ENCODE peak calls at places on chromosomes 6 and 20, in nine cellular contexts. Y is neural progenitor cell; C is psoas muscle; A is small intestine; D is CD8-positive, alpha-beta memory T cell; H is CD4-positive, alpha-beta memory T cell; R is PC-3; J is tibial artery; M is suprapubic skin. O is an unnamed sample.
A peak's percentile ranks its signal among the peaks of the same experiment; 100 is the strongest.

GRCh38 chr20:18657575-18657974 is 69.7 kb downstream of the DTD1 start:
- DNase-seq in Y (no peak), C (no peak), A (no peak), D (no peak), H (no peak), R (no peak), J (no peak), M (no peak), O (no peak)

GRCh38 chr6:160282444-160282843 is 23.8 kb upstream of the SLC22A2 start:
- DNase-seq in Y (no peak), C (no peak), A (no peak), D (no peak), H (no peak), R (no peak), J (no peak), M (no peak), O (no peak)

GRCh38 chr20:39010496-39010895 is 48.4 kb downstream of the DHX35 start:
- DNase-seq in Y (peak; percentile 19), C (no peak), A (no peak), D (no peak), H (no peak), R (no peak), J (no peak), M (no peak), O (no peak)

GRCh38 chr20:10639051-10639761 is 34.6 kb downstream of the JAG1 start:
- DNase-seq in Y (peak; percentile 51), C (no peak), A (no peak), D (no peak), H (no peak), R (no peak), J (peak; percentile 82), M (no peak), O (no peak)

GRCh38 chr6:7726416-7727149 is 684 bp downstream of the BMP6 start:
- DNase-seq in Y (peak; percentile 66), C (peak; percentile 15), A (no peak), D (no peak), H (no peak), R (peak; percentile 19), J (no peak), M (no peak), O (no peak)

GRCh38 chr6:168865-169455 is 123.3 kb upstream of the DUSP22 start:
- DNase-seq in Y (peak; percentile 49), C (no peak), A (peak; percentile 47), D (no peak), H (peak; percentile 17), R (peak; percentile 81), J (no peak), M (no peak), O (no peak)

GRCh38 chr6:134863763-134864510 is 86.0 kb downstream of the ALDH8A1 start:
- DNase-seq in Y (no peak), C (no peak), A (no peak), D (no peak), H (no peak), R (no peak), J (no peak), M (no peak), O (no peak)

GRCh38 chr20:61765081-61765870 is 300.4 kb downstream of the TAF4 start:
- DNase-seq in Y (no peak), C (no peak), A (no peak), D (no peak), H (no peak), R (no peak), J (no peak), M (peak; percentile 29), O (no peak)

GRCh38 chr6:18155273-18155863 is at the start of gene KDM1B:
- DNase-seq in Y (peak; percentile 99), C (peak; percentile 98), A (peak; percentile 99), D (peak; percentile 98), H (peak; percentile 100), R (peak; percentile 97), J (peak; percentile 99), M (peak; percentile 99), O (peak; percentile 98)

GRCh38 chr6:18155864-18156396 is 708 bp downstream of the KDM1B start:
- DNase-seq in Y (peak; percentile 78), C (peak; percentile 47), A (peak; percentile 93), D (peak; percentile 40), H (no peak), R (peak; percentile 87), J (peak; percentile 74), M (peak; percentile 84), O (peak; percentile 55)

GRCh38 chr6:18151801-18152200 is 3.1 kb downstream of the TPMT start:
- DNase-seq in Y (no peak), C (no peak), A (no peak), D (no peak), H (no peak), R (no peak), J (no peak), M (no peak), O (no peak)

GRCh38 chr6:18153311-18153703 is 1.6 kb downstream of the TPMT start:
- DNase-seq in Y (no peak), C (no peak), A (no peak), D (no peak), H (no peak), R (no peak), J (no peak), M (no peak), O (no peak)

DNA sequence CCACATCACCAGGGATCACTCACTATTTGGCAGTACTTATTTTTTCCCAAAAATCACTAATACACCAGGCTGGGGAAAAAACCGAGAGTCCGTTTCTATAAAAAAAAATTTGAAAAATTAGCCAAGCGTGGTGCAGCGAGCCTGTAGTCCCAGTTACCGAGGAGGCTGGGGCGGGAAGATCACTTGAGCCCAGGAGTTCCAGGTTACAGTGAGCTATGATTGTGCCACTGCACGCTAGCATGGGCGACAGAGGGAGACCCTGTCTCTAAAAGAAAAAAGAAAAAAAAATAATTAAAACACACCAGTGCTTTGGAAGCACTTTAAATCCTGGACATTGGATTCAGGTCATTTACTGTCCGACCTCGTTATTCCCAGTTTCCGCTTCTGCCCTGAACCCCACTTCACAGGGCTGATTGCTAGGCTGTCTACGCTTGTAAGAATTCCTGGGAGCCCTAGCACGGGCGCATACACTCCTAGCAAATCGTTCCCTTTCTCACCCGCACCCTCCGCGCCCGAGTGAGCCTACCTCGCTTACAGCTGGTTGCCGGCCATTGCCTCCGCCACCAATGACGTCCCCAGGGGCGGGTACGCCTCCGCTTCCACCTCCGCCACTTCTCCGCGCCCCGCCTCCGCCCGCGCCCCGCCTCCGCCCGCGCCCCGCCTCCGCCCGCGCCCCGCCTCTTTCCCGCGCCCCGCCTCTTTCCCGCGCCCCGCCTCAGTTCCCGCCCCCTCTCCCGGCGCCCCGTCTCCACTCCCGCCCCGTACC is at the start of gene TPMT:
- DNase-seq in Y (peak; percentile 97), C (peak; percentile 19), A (no peak), D (no peak), H (no peak), R (peak; percentile 16), J (peak; percentile 70), M (no peak), O (no peak)
- H3K27ac ChIP-seq in Y (peak within 1 kb of the TSS; percentile 78), C (peak within 1 kb of the TSS; percentile 93), A (peak within 1 kb of the TSS; percentile 99), D (peak within 1 kb of the TSS; percentile 93), H (peak within 1 kb of the TSS; percentile 83), R (peak within 1 kb of the TSS; percentile 52), J (peak within 1 kb of the TSS; percentile 86), M (peak within 1 kb of the TSS; percentile 95), O (peak within 1 kb of the TSS; percentile 91)

GRCh38 chr6:166997768-166998255 is 1.4 kb upstream of the CEP43 start:
- DNase-seq in Y (peak; percentile 81), C (peak; percentile 43), A (peak; percentile 81), D (peak; percentile 23), H (peak; percentile 48), R (peak; percentile 76), J (peak; percentile 64), M (peak; percentile 75), O (peak; percentile 32)
- H3K27ac ChIP-seq in Y (no peak overlapping the region), C (peak overlapping the region; percentile 62), A (peak overlapping the region; percentile 32), D (no peak overlapping the region), H (peak overlapping the region; percentile 81), R (no peak overlapping the region), J (no peak overlapping the region), M (peak overlapping the region; percentile 65), O (no peak overlapping the region)

DNA sequence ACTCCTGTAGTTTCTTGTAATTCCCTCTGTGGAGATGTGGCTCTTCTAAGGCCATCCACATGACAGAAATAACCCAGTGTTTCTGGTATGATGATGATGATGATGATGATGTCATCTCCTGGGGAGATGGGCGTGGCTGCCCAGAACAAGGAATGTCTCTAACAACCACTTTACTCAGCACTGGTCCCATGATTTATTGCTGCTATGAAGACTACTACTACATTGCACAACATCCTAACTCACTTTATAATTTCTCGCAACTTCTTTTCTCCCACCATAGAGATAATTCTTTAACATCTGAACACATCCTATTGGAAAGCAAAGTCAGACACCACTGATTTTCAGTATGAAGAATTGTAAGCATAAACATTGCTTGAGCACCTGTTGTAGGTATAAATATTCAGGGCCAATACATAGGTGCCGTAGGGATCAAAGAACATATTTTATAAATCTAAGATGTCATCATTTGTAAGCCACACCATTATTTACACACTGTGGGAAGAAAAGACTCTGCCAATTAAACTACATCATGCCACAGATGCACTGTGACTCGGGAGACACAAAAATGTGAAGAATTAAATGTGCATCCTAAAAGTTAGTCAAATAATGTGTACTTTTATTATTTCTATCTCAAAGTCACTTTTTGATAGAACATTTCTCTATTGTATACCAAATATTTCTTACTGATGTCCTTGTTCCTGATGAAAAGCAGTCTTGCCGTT is 6.4 kb downstream of the TPMT start:
- DNase-seq in Y (no peak), C (no peak), A (peak; percentile 85), D (no peak), H (no peak), R (peak; percentile 89), J (no peak), M (no peak), O (no peak)
- H3K27ac ChIP-seq in Y (no peak overlapping the region), C (no peak overlapping the region), A (no peak overlapping the region), D (no peak overlapping the region), H (no peak overlapping the region), R (peak overlapping the region; percentile 97), J (no peak overlapping the region), M (no peak overlapping the region), O (no peak overlapping the region)

GRCh38 chr6:3140201-3140600 is 17.1 kb downstream of the TUBB2A start:
- DNase-seq in Y (no peak), C (no peak), A (no peak), D (no peak), H (no peak), R (no peak), J (no peak), M (no peak), O (no peak)

GRCh38 chr6:3136361-3136760 is 17.9 kb downstream of the BPHL start:
- DNase-seq in Y (no peak), C (no peak), A (no peak), D (no peak), H (no peak), R (no peak), J (no peak), M (no peak), O (no peak)

GRCh38 chr6:3137057-3137777 is 18.7 kb downstream of the BPHL start:
- DNase-seq in Y (no peak), C (no peak), A (peak; percentile 34), D (no peak), H (no peak), R (no peak), J (no peak), M (no peak), O (no peak)

GRCh38 chr6:3138341-3138740 is 19.0 kb downstream of the TUBB2A start:
- DNase-seq in Y (no peak), C (no peak), A (no peak), D (no peak), H (no peak), R (peak; percentile 38), J (no peak), M (no peak), O (no peak)

DNA sequence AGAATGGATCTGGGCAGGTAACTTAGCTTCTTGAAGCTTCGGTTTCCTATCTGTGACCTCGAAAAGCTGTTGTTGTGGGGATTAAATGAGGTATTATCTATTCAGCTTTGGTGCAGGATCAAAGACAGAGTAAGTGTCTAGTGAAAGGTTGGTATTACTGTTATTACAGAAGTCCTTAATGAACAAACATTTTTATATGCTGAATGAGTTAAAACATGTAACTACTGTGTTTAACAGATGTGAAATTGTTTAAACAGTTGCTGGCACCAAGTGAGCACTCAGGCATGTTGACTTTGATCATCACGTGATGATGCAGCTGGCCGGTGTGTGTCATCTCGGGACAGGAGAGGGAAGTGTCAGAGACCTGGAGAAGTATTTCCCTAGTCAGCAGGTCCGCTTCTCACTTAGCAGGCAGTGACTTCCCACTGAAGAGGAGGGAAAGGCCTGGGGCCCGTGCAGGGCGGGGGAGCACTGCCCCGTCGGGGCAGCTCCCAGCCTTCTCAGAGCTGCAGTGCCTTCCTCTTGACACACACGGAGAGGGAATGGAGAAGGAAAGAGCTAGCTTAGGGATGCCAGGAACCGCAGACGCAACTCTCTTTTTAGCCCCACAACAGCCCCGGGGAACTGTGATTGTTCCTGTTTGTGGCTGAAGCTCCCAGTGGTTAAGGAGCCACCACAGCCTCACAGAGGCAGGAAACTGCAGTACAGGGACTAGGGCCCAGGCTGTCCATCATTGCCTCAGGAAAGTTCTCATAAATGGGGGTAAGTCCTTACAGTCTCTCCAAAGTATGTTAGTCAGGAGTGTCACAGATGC is 18.0 kb downstream of the TUBB2A start:
- DNase-seq in Y (no peak), C (peak; percentile 61), A (peak; percentile 95), D (no peak), H (no peak), R (peak; percentile 77), J (peak; percentile 77), M (peak; percentile 79), O (no peak)
- H3K27ac ChIP-seq in Y (no peak overlapping the region), C (peak overlapping the region; percentile 78), A (peak overlapping the region; percentile 71), D (no peak overlapping the region), H (no peak overlapping the region), R (no peak overlapping the region), J (no peak overlapping the region), M (peak overlapping the region; percentile 19), O (no peak overlapping the region)

O was measured in CD4-positive, CD25-positive, alpha-beta regulatory T cell.